ENCODE peak calls at places on chromosomes 6 and 20, in six cellular contexts. O is HepG2, P is fibroblast of lung, I is neural progenitor cell, C is endothelial cell of umbilical vein, B is HCT116. K is an unnamed sample.

GRCh38 chr6:128487746-128488145 is 32.7 kb downstream of the PTPRK start:
- DNase-seq in O (no peak), P (peak; percentile 97), I (no peak), C (no peak), B (no peak), K (no peak)

GRCh38 chr6:43669050-43669921 is 18.3 kb downstream of the MRPS18A start:
- DNase-seq in O (no peak), P (peak; percentile 74), I (peak; percentile 64), C (no peak), B (no peak), K (no peak)

GRCh38 chr6:150346346-150346745 is 22.5 kb upstream of the IYD start:
- DNase-seq in O (no peak), P (peak; percentile 20), I (no peak), C (no peak), B (no peak), K (no peak)

GRCh38 chr6:14851286-14851685 is 394.6 kb upstream of the JARID2 start:
- DNase-seq in O (no peak), P (peak; percentile 60), I (no peak), C (no peak), B (no peak), K (no peak)

GRCh38 chr6:84967389-84967788 is 203.0 kb upstream of the TBX18 start:
- DNase-seq in O (peak; percentile 52), P (no peak), I (peak; percentile 81), C (peak; percentile 75), B (peak; percentile 48), K (no peak)

GRCh38 chr6:38319259-38320255 is 320.2 kb downstream of the BTBD9 start:
- DNase-seq in O (no peak), P (no peak), I (peak; percentile 20), C (no peak), B (no peak), K (no peak)

GRCh38 chr20:53643031-53643832 is 49.6 kb upstream of the ZNF217 start:
- DNase-seq in O (no peak), P (peak; percentile 88), I (no peak), C (peak; percentile 91), B (peak; percentile 57), K (no peak)

GRCh38 chr20:8932192-8933150 is 136.4 kb upstream of the PLCB4 start:
- DNase-seq in O (no peak), P (peak; percentile 69), I (no peak), C (peak; percentile 73), B (no peak), K (no peak)

GRCh38 chr6:41767112-41767946 is 12.4 kb downstream of the FRS3 start:
- DNase-seq in O (peak; percentile 82), P (peak; percentile 76), I (no peak), C (peak; percentile 77), B (no peak), K (no peak)

GRCh38 chr20:36744764-36745191 is 1.1 kb downstream of the NDRG3 start:
- DNase-seq in O (no peak), P (peak; percentile 54), I (peak; percentile 21), C (no peak), B (no peak), K (no peak)

GRCh38 chr6:47162793-47163192 is 120.7 kb upstream of the ADGRF1 start:
- DNase-seq in O (no peak), P (no peak), I (no peak), C (no peak), B (no peak), K (no peak)

GRCh38 chr6:150600302-150601017 is 775 bp downstream of the PLEKHG1 start:
- DNase-seq in O (peak; percentile 50), P (peak; percentile 83), I (peak; percentile 96), C (peak; percentile 76), B (peak; percentile 72), K (no peak)

GRCh38 chr6:36252005-36252404 is 17.9 kb upstream of the PNPLA1 start:
- DNase-seq in O (no peak), P (no peak), I (no peak), C (no peak), B (no peak), K (no peak)

GRCh38 chr6:131950767-131951575 is at the start of gene CCN2:
- DNase-seq in O (peak; percentile 100), P (peak; percentile 99), I (peak; percentile 98), C (peak; percentile 100), B (peak; percentile 48), K (no peak)

GRCh38 chr20:32470025-32470861 is 112.1 kb downstream of the ASXL1 start:
- DNase-seq in O (peak; percentile 71), P (peak; percentile 92), I (peak; percentile 64), C (peak; percentile 99), B (peak; percentile 16), K (no peak)

GRCh38 chr6:30216096-30216495 is 2.9 kb upstream of the TRIM26 start:
- DNase-seq in O (no peak), P (no peak), I (no peak), C (no peak), B (no peak), K (no peak)

GRCh38 chr6:39948156-39948850 is 14.0 kb upstream of the MOCS1 start:
- DNase-seq in O (peak; percentile 62), P (no peak), I (no peak), C (no peak), B (no peak), K (no peak)

GRCh38 chr6:39951716-39952115 is 17.5 kb upstream of the MOCS1 start:
- DNase-seq in O (no peak), P (no peak), I (no peak), C (no peak), B (no peak), K (no peak)

GRCh38 chr6:39952170-39952569 is 17.9 kb upstream of the MOCS1 start:
- DNase-seq in O (no peak), P (peak; percentile 55), I (no peak), C (no peak), B (no peak), K (no peak)

GRCh38 chr6:39951198-39951597 is 16.9 kb upstream of the MOCS1 start:
- DNase-seq in O (no peak), P (no peak), I (no peak), C (no peak), B (no peak), K (no peak)

GRCh38 chr6:39950125-39950720 is 16.0 kb upstream of the MOCS1 start:
- DNase-seq in O (no peak), P (no peak), I (no peak), C (no peak), B (no peak), K (no peak)
- H3K4me3 ChIP-seq in O (no peak overlapping the region), P (no peak overlapping the region), I (no peak overlapping the region), C (no peak overlapping the region), B (no peak overlapping the region), K (no peak overlapping the region)

DNA sequence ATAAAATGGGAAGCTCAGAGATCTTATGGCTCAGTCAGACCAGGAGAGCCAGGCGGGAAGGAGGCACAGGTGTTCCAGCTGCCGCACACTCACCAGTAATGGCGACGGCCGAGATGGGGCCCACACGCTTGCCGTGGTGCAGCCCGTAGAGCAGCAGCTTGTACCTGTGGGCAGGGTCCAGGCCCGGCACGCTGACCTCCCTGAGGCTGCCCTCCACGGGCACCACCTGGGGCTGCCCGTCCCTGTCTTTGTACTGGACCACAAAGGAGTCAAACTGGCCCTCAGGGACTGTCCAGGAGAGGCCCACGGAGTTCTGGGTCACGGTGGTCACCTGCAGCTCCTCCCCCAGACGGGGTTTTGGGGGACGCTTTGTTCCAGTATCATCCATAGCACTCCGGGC is 31.2 kb downstream of the CYP21A2 start:
- DNase-seq in O (no peak), P (no peak), I (no peak), C (no peak), B (no peak), K (no peak)
- H3K9me3 ChIP-seq in O (no peaks in the 10 kb centered on the region), P (no peaks in the 10 kb centered on the region), I (no peaks in the 10 kb centered on the region), C (no peaks in the 10 kb centered on the region), B (no peaks in the 10 kb centered on the region), K (no peaks in the 10 kb centered on the region)

DNA sequence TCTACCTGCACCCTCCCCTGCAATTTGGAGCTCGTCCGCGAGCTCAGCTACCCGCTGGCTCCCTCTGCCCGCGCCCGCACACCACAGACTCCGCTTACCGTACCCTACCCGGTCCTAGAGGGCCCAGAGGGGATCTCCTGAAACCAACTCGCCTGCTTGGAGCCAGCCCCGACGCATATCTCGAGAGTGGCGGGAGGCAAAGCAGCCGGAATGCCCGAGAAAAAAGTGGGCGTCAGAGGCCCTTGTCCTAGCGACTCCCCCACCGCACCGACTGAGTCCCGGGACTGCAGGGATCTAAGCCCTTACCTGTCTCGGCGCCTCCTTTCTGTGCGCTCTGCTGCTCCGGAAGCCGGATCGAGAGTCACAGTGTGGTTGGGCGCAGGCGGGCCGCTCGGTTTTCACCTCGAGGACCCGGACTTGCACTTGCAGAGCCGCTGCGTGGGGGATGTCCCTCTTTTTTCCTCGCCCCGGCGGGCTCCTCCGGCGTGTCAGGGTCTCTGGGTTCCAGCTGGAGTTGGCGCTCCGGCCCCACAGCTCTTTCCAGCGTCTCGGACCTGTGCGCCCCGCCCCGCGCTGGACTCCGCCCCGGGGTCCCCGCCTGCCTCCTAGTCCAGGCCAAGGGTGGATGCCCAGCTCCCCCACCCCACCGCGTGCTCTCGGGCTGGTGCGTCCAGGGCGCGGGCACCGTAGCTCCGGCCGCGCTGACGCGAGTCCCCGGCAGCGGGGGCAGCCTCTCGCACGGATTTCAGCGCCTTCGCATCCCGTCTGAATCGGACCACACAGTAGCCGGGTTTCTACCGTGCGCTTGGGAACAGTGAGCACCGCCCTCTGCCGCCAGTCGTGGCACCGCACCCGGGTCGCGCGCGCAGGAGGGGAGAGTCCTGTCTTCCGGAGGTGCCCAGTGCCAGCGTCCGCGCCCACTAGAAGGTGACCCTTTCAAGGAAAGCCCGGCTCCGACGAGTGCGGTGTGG is at the start of gene PROKR2:
- DNase-seq in O (no peak), P (no peak), I (peak; percentile 88), C (no peak), B (no peak), K (no peak)
- TF ChIP-seq EZH2 in O (no peak), P (no peak), I (peak; percentile 83), C (peak; percentile 92), B (no peak), K (no peak)

GRCh38 chr6:75612434-75612833 is 10.8 kb downstream of the SENP6 start:
- DNase-seq in O (no peak), P (no peak), I (no peak), C (no peak), B (no peak), K (no peak)

GRCh38 chr6:75611011-75611701 is 9.5 kb downstream of the SENP6 start:
- DNase-seq in O (no peak), P (peak; percentile 53), I (no peak), C (no peak), B (no peak), K (no peak)

GRCh38 chr6:75609639-75610590 is 8.2 kb downstream of the SENP6 start:
- DNase-seq in O (no peak), P (peak; percentile 84), I (no peak), C (peak; percentile 48), B (no peak), K (no peak)

GRCh38 chr6:75611702-75612375 is 10.2 kb downstream of the SENP6 start:
- DNase-seq in O (no peak), P (peak; percentile 44), I (no peak), C (no peak), B (no peak), K (no peak)

GRCh38 chr6:75612921-75613534 is 11.3 kb downstream of the SENP6 start:
- DNase-seq in O (peak; percentile 10), P (no peak), I (no peak), C (no peak), B (no peak), K (no peak)
- H3K4me3 ChIP-seq in O (no peak overlapping the region), P (no peak overlapping the region), I (no peak overlapping the region), C (no peak overlapping the region), B (no peak overlapping the region), K (no peak overlapping the region)

DNA sequence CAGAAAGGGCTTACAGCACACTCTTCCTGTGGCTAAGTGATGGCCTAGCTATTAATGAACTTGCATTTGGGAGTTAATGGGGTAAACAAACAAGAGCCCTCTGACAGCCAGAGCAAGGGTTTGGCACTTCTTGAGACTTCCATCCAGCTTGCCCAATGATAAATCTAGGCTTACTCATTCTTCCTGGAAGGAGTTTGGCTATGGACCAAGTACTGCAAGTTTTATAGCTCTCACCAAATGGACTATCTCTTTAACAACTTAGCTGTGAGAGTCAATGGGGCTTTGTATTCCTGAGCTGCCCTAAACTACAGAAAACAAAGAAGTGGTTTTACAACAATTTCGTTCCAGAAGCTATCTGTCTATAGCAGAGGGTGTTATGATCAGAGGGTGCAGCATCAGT is 16.7 kb upstream of the PI3 start:
- DNase-seq in O (no peak), P (peak; percentile 85), I (no peak), C (peak; percentile 19), B (peak; percentile 8), K (no peak)
- H3K9me3 ChIP-seq in O (peaks cover 6% of the 10 kb centered on the region), P (no peaks in the 10 kb centered on the region), I (no peaks in the 10 kb centered on the region), C (no peaks in the 10 kb centered on the region), B (peaks cover 5% of the 10 kb centered on the region), K (no peaks in the 10 kb centered on the region)